ENCODE peak calls at places on chromosome 16, in nine cellular contexts. H is AG09319; R is stimulated activated CD4-positive, alpha-beta T cell treated with anti-CD3 and anti-CD28 coated beads, Interleukin-15, amount 100 ng/mL, for 1 hour; V is RCC 7860; N is neural progenitor cell; X is amniotic stem cell; J is NCI-H1436; I is NCI-H2107; F is dermis microvascular lymphatic vessel endothelial cell. Z is an unnamed sample.

GRCh38 chr16:4261557-4262172 is 11.2 kb downstream of the TFAP4 start:
- DNase-seq in H (no peak), R (peak), V (no peak), N (peak), X (no peak), J (no peak), I (no peak), F (no peak), Z (no peak)

GRCh38 chr16:88130681-88131080 is 179.4 kb downstream of the BANP start:
- DNase-seq in H (no peak), R (no peak), V (no peak), N (no peak), X (no peak), J (no peak), I (peak), F (no peak), Z (no peak)

GRCh38 chr16:11949527-11949926 is 7.7 kb upstream of the NPIPB2 start:
- DNase-seq in H (no peak), R (no peak), V (peak), N (peak), X (peak), J (peak), I (peak), F (peak), Z (peak)

GRCh38 chr16:67857547-67858233 is 10.2 kb upstream of the CENPT start:
- DNase-seq in H (peak), R (no peak), V (peak), N (no peak), X (peak), J (peak), I (no peak), F (peak), Z (no peak)

GRCh38 chr16:85204242-85205010 is 92.2 kb upstream of the CIBAR2 start:
- DNase-seq in H (peak), R (no peak), V (no peak), N (no peak), X (peak), J (no peak), I (no peak), F (no peak), Z (no peak)

GRCh38 chr16:82061861-82062525 is 26.9 kb downstream of the HSD17B2 start:
- DNase-seq in H (no peak), R (no peak), V (no peak), N (peak), X (no peak), J (no peak), I (peak), F (peak), Z (peak)

GRCh38 chr16:56310685-56311084 is 114.7 kb downstream of the AMFR start:
- DNase-seq in H (no peak), R (no peak), V (no peak), N (no peak), X (no peak), J (no peak), I (no peak), F (no peak), Z (no peak)

GRCh38 chr16:75340715-75341500 is 89.5 kb upstream of the BCAR1 start:
- DNase-seq in H (no peak), R (no peak), V (peak), N (no peak), X (no peak), J (no peak), I (no peak), F (peak), Z (no peak)

GRCh38 chr16:86357303-86357702 is 153.0 kb upstream of the FOXF1 start:
- DNase-seq in H (no peak), R (no peak), V (no peak), N (no peak), X (no peak), J (no peak), I (no peak), F (no peak), Z (no peak)

GRCh38 chr16:59634951-59635350 is 900.8 kb upstream of the GOT2 start:
- DNase-seq in H (no peak), R (no peak), V (no peak), N (no peak), X (no peak), J (no peak), I (no peak), F (no peak), Z (no peak)

GRCh38 chr16:83110221-83110768 is 483.5 kb downstream of the CDH13 start:
- DNase-seq in H (no peak), R (no peak), V (no peak), N (no peak), X (no peak), J (no peak), I (no peak), F (no peak), Z (no peak)

GRCh38 chr16:1457489-1458245 is 13.3 kb upstream of the CCDC154 start:
- DNase-seq in H (no peak), R (no peak), V (no peak), N (no peak), X (no peak), J (no peak), I (no peak), F (no peak), Z (no peak)

GRCh38 chr16:87246269-87247065 is 70.7 kb downstream of the C16orf95 start:
- DNase-seq in H (no peak), R (no peak), V (no peak), N (no peak), X (no peak), J (no peak), I (no peak), F (no peak), Z (no peak)

GRCh38 chr16:4345439-4346204 is 5.5 kb downstream of the PAM16 start:
- DNase-seq in H (no peak), R (no peak), V (no peak), N (no peak), X (no peak), J (no peak), I (peak), F (no peak), Z (no peak)

GRCh38 chr16:85466989-85467388 is 146.1 kb upstream of the GSE1 start:
- DNase-seq in H (no peak), R (no peak), V (no peak), N (no peak), X (no peak), J (no peak), I (no peak), F (no peak), Z (no peak)

GRCh38 chr16:48965391-48965790 is 316.2 kb downstream of the CBLN1 start:
- DNase-seq in H (no peak), R (no peak), V (no peak), N (no peak), X (no peak), J (peak), I (no peak), F (no peak), Z (no peak)